ENCODE peak calls at places on chromosomes 7 and 10, in five cellular contexts. X is CD4-positive, CD25-positive, alpha-beta regulatory T cell; S is CD8-positive, alpha-beta memory T cell; F is mesendoderm; R is astrocyte. J is an unnamed sample. For H3K4me1 and H3K36me3, the result is how much of the 10 kb centered on the place peaks cover.

GRCh38 chr10:5670662-5671375 is 4.4 kb upstream of the ASB13 start:
- DNase-seq in F (no peak), X (no peak), S (no peak), R (no peak), J (no peak)

GRCh38 chr10:124156524-124157225 is 63.3 kb upstream of the CHST15 start:
- DNase-seq in S (no peak), R (no peak), X (no peak), F (no peak), J (peak)

GRCh38 chr10:11336703-11337102 is 274.7 kb downstream of the USP6NL start:
- DNase-seq in F (peak), X (no peak), R (no peak), S (no peak), J (no peak)

GRCh38 chr10:34235164-34235832 is 579.8 kb downstream of the PARD3 start:
- DNase-seq in S (no peak), X (no peak), R (peak), F (no peak), J (no peak)

GRCh38 chr7:140003913-140004382 is 58.8 kb downstream of the PARP12 start:
- DNase-seq in F (peak), R (peak), S (no peak), X (no peak), J (no peak)

GRCh38 chr10:123158682-123159081 is 4.5 kb downstream of the BUB3 start:
- DNase-seq in S (no peak), F (no peak), X (no peak), R (no peak), J (no peak)

GRCh38 chr7:27168265-27168947 is 3.1 kb upstream of the HOXA9 start:
- DNase-seq in R (no peak), S (no peak), X (no peak), F (peak), J (no peak)

GRCh38 chr10:73358331-73359279 is at the start of gene CFAP70:
- DNase-seq in R (peak), X (peak), S (peak), F (peak), J (peak)

GRCh38 chr7:43869898-43870240 is 552 bp upstream of the MRPS24 start:
- DNase-seq in X (no peak), F (peak), R (peak), S (no peak), J (peak)

GRCh38 chr7:149811221-149811620 is 27.0 kb upstream of the ZNF862 start:
- DNase-seq in F (peak), R (no peak), X (no peak), S (no peak), J (no peak)
- H3K4me1 ChIP-seq in F (under half), R (under half), X (under half), S (under half), J (under half)

GRCh38 chr10:809671-810350 is 120.3 kb upstream of the DIP2C start:
- DNase-seq in F (no peak), X (no peak), R (no peak), S (no peak), J (peak)

GRCh38 chr10:812787-813186 is 118.7 kb downstream of the LARP4B start:
- DNase-seq in F (no peak), X (no peak), R (no peak), S (no peak), J (no peak)

GRCh38 chr10:811781-812180 is 119.7 kb downstream of the LARP4B start:
- DNase-seq in R (peak), F (no peak), S (no peak), X (no peak), J (no peak)

GRCh38 chr10:810351-810846 is 120.9 kb upstream of the DIP2C start:
- DNase-seq in X (no peak), R (no peak), F (peak), S (no peak), J (no peak)

DNA sequence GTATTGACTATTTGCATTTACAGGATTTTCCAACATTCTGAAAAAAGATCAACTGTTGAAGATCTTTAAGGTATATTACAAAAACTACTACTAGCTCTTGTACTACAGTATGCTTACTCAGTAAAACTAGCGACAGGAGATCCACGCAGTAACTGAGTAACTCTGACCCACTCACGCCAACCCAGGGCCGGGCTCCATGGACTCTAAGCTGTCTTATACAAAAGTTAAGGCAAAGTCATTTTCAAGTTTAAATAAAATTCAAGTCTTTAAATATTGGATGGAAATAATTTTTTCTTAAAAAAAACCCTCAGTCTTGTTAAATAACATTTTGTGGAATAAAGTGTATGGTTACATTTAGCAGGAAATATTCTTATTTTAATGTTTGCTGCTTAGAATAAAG is 120.1 kb downstream of the LARP4B start:
- DNase-seq in X (no peak), S (no peak), R (no peak), F (no peak), J (no peak)
- H3K36me3 ChIP-seq in X (half or more), S (under half), R (under half), F (under half), J (under half)

GRCh38 chr10:112375721-112376577 is 2.0 kb downstream of the ACSL5 start:
- DNase-seq in S (peak), X (peak), R (no peak), F (peak), J (peak)
- H3K4me1 ChIP-seq in S (half or more), X (half or more), R (under half), F (under half), J (under half)

GRCh38 chr7:129872054-129872453 is 80.7 kb downstream of the UBE2H start:
- DNase-seq in X (no peak), F (no peak), R (no peak), S (no peak), J (no peak)

GRCh38 chr7:129875160-129875559 is 77.6 kb downstream of the UBE2H start:
- DNase-seq in R (no peak), S (no peak), F (peak), X (no peak), J (no peak)

GRCh38 chr7:129875745-129876411 is 76.9 kb downstream of the UBE2H start:
- DNase-seq in F (peak), R (peak), X (no peak), S (no peak), J (no peak)

GRCh38 chr7:129874722-129875121 is 78.0 kb downstream of the UBE2H start:
- DNase-seq in R (no peak), S (no peak), F (no peak), X (no peak), J (no peak)

GRCh38 chr7:129877146-129877792 is 75.5 kb downstream of the UBE2H start:
- DNase-seq in S (no peak), X (no peak), F (no peak), R (no peak), J (no peak)
- H3K36me3 ChIP-seq in S (under half), X (under half), F (under half), R (under half), J (under half)

GRCh38 chr7:135928136-135928535 is 49.0 kb downstream of the MTPN start:
- DNase-seq in R (no peak), F (no peak), S (no peak), X (no peak), J (no peak)
- H3K4me1 ChIP-seq in R (under half), F (under half), S (under half), X (under half), J (under half)

DNA sequence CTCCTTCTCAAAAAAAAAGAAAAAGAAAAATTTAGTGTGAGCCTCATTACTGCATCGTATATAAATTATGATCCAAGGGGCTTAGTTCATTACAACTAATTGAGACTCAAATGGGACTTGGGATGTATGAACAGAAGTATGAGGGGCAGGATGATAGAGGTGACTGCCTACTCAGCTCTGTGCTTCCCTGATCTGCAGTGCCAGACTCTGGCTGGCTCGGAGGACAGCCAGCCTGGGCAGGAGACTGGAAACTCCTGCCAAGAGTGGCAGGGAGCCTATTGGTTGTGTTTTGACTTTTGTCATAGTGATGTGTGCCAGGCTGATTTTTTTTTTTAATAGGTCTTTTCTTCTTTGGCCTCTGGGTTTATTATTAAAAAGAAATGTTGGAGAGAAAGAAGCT is 73.8 kb upstream of the GTF2IRD1 start:
- DNase-seq in R (no peak), X (no peak), F (no peak), S (no peak), J (peak)
- H3K36me3 ChIP-seq in R (under half), X (under half), F (under half), S (under half), J (under half)